ENCODE peak calls at places on chromosomes 16 and 17, in five cellular contexts. H, M, F, U and J are unnamed samples.

GRCh38 chr16:49811630-49812334 is 44.1 kb downstream of the ZNF423 start:
- DNase-seq in H (no peak), M (no peak), F (no peak), U (peak; percentile 67), J (no peak)

GRCh38 chr16:18948372-18949020 is 22.3 kb upstream of the SMG1 start:
- DNase-seq in H (no peak), M (no peak), F (no peak), U (no peak), J (no peak)

GRCh38 chr17:50687200-50688066 is 20.3 kb downstream of the ANKRD40 start:
- DNase-seq in H (no peak), M (no peak), F (peak; percentile 49), U (peak; percentile 86), J (no peak)

GRCh38 chr16:77775911-77776909 is 12.2 kb upstream of the VAT1L start:
- DNase-seq in H (no peak), M (peak; percentile 48), F (no peak), U (no peak), J (no peak)

GRCh38 chr16:85019659-85020245 is 7.8 kb upstream of the KIAA0513 start:
- DNase-seq in H (peak; percentile 80), M (peak; percentile 44), F (peak; percentile 59), U (no peak), J (no peak)

GRCh38 chr16:17230932-17231581 is 239.7 kb downstream of the XYLT1 start:
- DNase-seq in H (no peak), M (no peak), F (no peak), U (no peak), J (no peak)

GRCh38 chr16:58137581-58137980 is 8.4 kb upstream of the CFAP20 start:
- DNase-seq in H (no peak), M (no peak), F (no peak), U (no peak), J (no peak)

GRCh38 chr17:37299257-37299985 is 76.4 kb upstream of the C17orf78 start:
- DNase-seq in H (no peak), M (peak; percentile 20), F (peak; percentile 43), U (peak; percentile 61), J (no peak)

GRCh38 chr17:66255112-66255511 is 25.9 kb upstream of the APOH start:
- DNase-seq in H (no peak), M (peak; percentile 73), F (peak; percentile 57), U (no peak), J (peak; percentile 28)

GRCh38 chr17:3035256-3035967 is 28.0 kb downstream of the OR1D5 start:
- DNase-seq in H (peak; percentile 20), M (no peak), F (no peak), U (peak; percentile 41), J (no peak)

GRCh38 chr17:19012171-19013080 is 7.9 kb upstream of the FAM83G start:
- DNase-seq in H (peak; percentile 22), M (no peak), F (no peak), U (no peak), J (no peak)

GRCh38 chr16:72264776-72265175 is 92.8 kb upstream of the PMFBP1 start:
- DNase-seq in H (no peak), M (no peak), F (no peak), U (no peak), J (no peak)

GRCh38 chr17:30290696-30291570 is 811 bp downstream of the BLMH start:
- DNase-seq in H (peak; percentile 62), M (peak; percentile 86), F (peak; percentile 75), U (peak; percentile 85), J (no peak)
- H3K4me3 ChIP-seq in H (peak overlapping the region; percentile 88), M (peak overlapping the region; percentile 87), F (peak overlapping the region; percentile 92), U (peak overlapping the region; percentile 91), J (peak overlapping the region; percentile 90)

DNA sequence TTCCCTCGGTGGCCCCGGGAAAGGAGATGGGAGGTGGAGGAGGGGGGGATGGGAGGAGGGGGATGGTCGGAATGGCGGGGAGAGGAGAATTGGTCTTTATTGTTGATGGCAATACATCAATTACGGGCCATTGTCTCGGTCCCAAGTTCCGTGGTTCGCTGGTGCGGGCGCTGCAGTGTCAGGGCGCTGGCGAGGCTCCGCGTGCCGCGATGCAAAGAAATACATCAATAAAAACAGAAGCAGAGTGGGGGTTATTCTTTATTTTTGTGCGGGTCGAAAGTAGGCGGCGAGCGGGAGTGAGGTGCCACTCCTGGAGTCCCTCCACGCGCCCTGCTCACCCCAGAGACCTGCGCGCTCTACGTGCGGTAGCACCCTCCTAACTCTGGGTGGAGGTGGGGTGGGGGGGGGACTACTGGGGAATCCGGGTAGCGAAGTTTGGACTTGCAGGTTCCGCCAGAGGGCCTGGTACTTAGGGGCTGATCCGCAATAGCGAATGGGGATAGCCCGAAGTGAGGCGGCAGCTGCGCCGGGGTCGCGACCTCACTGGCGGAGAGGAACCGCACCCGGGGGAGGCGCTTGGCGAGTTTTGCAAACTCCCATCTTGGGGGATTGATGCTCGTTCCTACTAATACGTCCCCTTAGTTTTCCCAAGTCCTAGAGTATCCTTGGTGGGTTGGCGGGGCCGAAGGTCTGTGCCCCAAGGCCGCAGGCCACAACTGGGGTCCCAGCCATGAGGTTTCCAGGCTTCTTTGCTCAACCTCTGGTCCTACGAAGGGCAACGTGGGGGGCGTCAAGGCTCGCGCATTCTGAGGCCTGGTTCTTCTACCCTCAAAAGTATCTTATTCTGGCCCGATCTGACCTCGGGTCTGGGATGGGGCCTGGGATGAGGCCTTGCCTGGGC is 3.5 kb upstream of the SALL1 start:
- DNase-seq in H (no peak), M (no peak), F (no peak), U (peak; percentile 84), J (no peak)
- H3K4me3 ChIP-seq in H (peak overlapping the region; percentile 33), M (no peak overlapping the region), F (peak overlapping the region; percentile 29), U (peak overlapping the region; percentile 99), J (no peak overlapping the region)

DNA sequence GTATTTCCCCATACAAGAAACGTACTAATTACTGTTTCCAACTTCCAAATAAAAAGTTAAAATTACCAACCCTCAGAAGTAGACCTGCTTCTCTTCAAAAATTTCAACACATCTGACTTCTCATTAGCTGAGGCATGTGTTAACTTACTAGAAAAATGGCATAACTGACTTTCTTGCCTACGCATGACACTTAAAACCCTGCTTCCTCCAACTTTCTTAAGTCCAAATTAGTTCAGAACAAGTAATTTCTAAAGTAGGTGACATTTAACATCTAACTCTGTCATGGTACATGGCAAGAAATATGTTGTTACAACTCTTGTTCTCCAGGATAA is 6.7 kb downstream of the USP7 start:
- DNase-seq in H (no peak), M (no peak), F (no peak), U (no peak), J (no peak)
- H3K4me3 ChIP-seq in H (no peak overlapping the region), M (no peak overlapping the region), F (no peak overlapping the region), U (no peak overlapping the region), J (no peak overlapping the region)

GRCh38 chr16:34054137-34054536 is 594.7 kb downstream of the TP53TG3F start:
- DNase-seq in H (no peak), M (no peak), F (no peak), U (no peak), J (no peak)
- H3K4me3 ChIP-seq in H (no peak overlapping the region), M (no peak overlapping the region), F (no peak overlapping the region), U (peak overlapping the region; percentile 12), J (no peak overlapping the region)

GRCh38 chr17:7221281-7222092 is 1.7 kb downstream of the ACADVL start:
- DNase-seq in H (no peak), M (no peak), F (no peak), U (no peak), J (no peak)
- H3K4me3 ChIP-seq in H (peak overlapping the region; percentile 97), M (no peak overlapping the region), F (no peak overlapping the region), U (peak overlapping the region; percentile 87), J (no peak overlapping the region)

DNA sequence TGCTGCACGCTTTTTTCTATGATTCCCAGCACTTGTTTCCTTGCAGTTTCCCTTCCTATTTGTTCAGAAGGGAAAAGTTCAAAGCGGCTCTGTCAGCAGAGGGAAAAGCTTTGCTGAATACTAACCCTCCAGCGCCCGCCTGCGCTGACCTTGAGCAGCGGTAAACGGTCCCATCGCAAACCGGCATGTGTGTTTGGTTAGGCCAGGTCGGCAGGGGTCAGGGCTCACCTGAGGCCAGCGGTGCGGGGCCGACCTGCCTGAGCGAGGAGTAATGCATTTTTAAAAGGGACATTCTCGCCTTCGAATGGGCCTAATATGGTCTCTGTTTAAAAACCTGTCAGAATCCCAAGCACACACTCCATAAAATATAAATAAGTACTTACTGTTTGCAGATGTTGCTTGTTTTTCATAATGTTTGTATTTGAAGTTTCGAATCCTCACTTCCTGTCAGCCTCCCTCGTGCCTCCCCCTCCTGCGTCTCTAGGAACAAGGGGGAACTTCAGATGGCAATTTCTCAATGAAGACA is 110.1 kb downstream of the IRX3 start:
- DNase-seq in H (no peak), M (no peak), F (no peak), U (peak; percentile 85), J (no peak)
- H3K4me3 ChIP-seq in H (no peak overlapping the region), M (no peak overlapping the region), F (no peak overlapping the region), U (no peak overlapping the region), J (no peak overlapping the region)

GRCh38 chr16:87603684-87604571 is 1.6 kb downstream of the JPH3 start:
- DNase-seq in H (no peak), M (no peak), F (no peak), U (peak; percentile 72), J (no peak)

GRCh38 chr16:87601322-87602004 is 845 bp upstream of the JPH3 start:
- DNase-seq in H (no peak), M (no peak), F (no peak), U (peak; percentile 74), J (no peak)

GRCh38 chr16:87602005-87602790 is at the start of gene JPH3:
- DNase-seq in H (no peak), M (no peak), F (peak; percentile 38), U (peak; percentile 90), J (no peak)

GRCh38 chr16:87604572-87605135 is 2.3 kb downstream of the JPH3 start:
- DNase-seq in H (no peak), M (no peak), F (no peak), U (no peak), J (no peak)

DNA sequence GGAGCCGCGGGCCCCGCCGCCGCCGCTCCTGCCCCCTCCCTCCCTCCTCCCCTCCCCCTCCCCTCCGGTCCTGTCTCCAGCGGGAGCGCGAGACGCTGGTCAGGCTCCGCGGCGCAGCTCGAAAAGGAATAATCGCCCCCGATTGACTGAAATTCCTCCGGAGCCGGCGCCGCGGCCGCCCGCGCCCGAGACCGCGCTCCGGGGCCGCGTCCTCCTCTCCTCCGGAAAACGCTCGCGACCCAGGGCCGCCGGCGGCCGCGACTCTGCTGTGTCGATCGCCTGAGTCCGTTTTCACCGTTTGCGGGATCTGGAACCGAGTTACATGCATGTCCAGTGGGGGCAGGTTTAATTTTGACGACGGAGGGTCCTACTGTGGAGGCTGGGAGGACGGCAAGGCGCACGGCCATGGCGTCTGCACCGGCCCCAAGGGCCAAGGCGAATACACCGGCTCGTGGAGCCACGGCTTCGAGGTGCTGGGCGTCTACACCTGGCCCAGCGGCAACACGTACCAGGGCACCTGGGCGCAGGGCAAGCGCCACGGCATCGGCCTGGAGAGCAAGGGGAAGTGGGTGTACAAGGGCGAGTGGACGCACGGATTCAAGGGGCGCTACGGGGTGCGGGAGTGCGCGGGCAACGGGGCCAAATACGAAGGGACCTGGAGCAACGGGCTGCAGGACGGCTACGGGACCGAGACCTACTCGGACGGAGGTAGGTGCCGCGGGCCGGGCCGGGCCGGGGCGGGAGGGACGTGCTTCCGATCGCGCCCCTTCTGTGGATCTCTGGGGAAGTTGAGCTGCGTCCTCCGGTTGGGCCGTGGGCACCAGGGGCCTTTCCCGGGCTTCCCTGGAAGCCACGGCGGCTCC is 744 bp downstream of the JPH3 start:
- DNase-seq in H (no peak), M (no peak), F (no peak), U (peak; percentile 78), J (no peak)
- H3K4me3 ChIP-seq in H (no peak overlapping the region), M (no peak overlapping the region), F (peak overlapping the region; percentile 39), U (peak overlapping the region; percentile 87), J (no peak overlapping the region)